ENCODE peak calls at places on chromosomes 13 and 19, in seven cellular contexts. One of them, this sample, is unnamed.
A peak's percentile ranks its signal among the peaks of the same experiment; 100 is the strongest.

GRCh38 chr13:24074687-24075086 is 85.8 kb upstream of the SPATA13 start:
- DNase-seq in endothelial cell: no peak
- DNase-seq in COR-L47: no peak
- DNase-seq in activated naive CD4-positive, alpha-beta T cell treated with anti-CD3 and anti-CD28 coated beads, Interleukin-2, amount 10 ng/mL, durations not matched to agents 7 days and 5 days: no peak
- DNase-seq in NCI-H2029 treated with DMSO at 0.1 percent for 48 hours: no peak
- DNase-seq in activated naive CD8-positive, alpha-beta T cell treated with anti-CD3 and anti-CD28 coated beads, Interleukin-2, amount 50 U/mL, for 16 hours: no peak
- DNase-seq in NCI-H1105: no peak
- DNase-seq in this sample: no peak

GRCh38 chr13:113034451-113035208 is 65.6 kb downstream of the MCF2L start:
- DNase-seq in endothelial cell: peak; percentile 62
- DNase-seq in COR-L47: peak; percentile 38
- DNase-seq in activated naive CD4-positive, alpha-beta T cell treated with anti-CD3 and anti-CD28 coated beads, Interleukin-2, amount 10 ng/mL, durations not matched to agents 7 days and 5 days: no peak
- DNase-seq in NCI-H2029 treated with DMSO at 0.1 percent for 48 hours: no peak
- DNase-seq in activated naive CD8-positive, alpha-beta T cell treated with anti-CD3 and anti-CD28 coated beads, Interleukin-2, amount 50 U/mL, for 16 hours: no peak
- DNase-seq in NCI-H1105: peak; percentile 13
- DNase-seq in this sample: no peak

GRCh38 chr19:57888494-57889231 is at the start of gene ZNF814:
- DNase-seq in endothelial cell: peak; percentile 84
- DNase-seq in COR-L47: peak; percentile 81
- DNase-seq in activated naive CD4-positive, alpha-beta T cell treated with anti-CD3 and anti-CD28 coated beads, Interleukin-2, amount 10 ng/mL, durations not matched to agents 7 days and 5 days: peak; percentile 91
- DNase-seq in NCI-H2029 treated with DMSO at 0.1 percent for 48 hours: peak; percentile 83
- DNase-seq in activated naive CD8-positive, alpha-beta T cell treated with anti-CD3 and anti-CD28 coated beads, Interleukin-2, amount 50 U/mL, for 16 hours: peak; percentile 68
- DNase-seq in NCI-H1105: peak; percentile 55
- DNase-seq in this sample: no peak

GRCh38 chr13:76223565-76223964 is 587.4 kb downstream of the LMO7 start:
- DNase-seq in endothelial cell: no peak
- DNase-seq in COR-L47: no peak
- DNase-seq in activated naive CD4-positive, alpha-beta T cell treated with anti-CD3 and anti-CD28 coated beads, Interleukin-2, amount 10 ng/mL, durations not matched to agents 7 days and 5 days: no peak
- DNase-seq in NCI-H2029 treated with DMSO at 0.1 percent for 48 hours: no peak
- DNase-seq in activated naive CD8-positive, alpha-beta T cell treated with anti-CD3 and anti-CD28 coated beads, Interleukin-2, amount 50 U/mL, for 16 hours: no peak
- DNase-seq in NCI-H1105: no peak
- DNase-seq in this sample: no peak

GRCh38 chr19:5536337-5536894 is 31.3 kb downstream of the TINCR start:
- DNase-seq in endothelial cell: peak; percentile 68
- DNase-seq in COR-L47: peak; percentile 94
- DNase-seq in activated naive CD4-positive, alpha-beta T cell treated with anti-CD3 and anti-CD28 coated beads, Interleukin-2, amount 10 ng/mL, durations not matched to agents 7 days and 5 days: no peak
- DNase-seq in NCI-H2029 treated with DMSO at 0.1 percent for 48 hours: no peak
- DNase-seq in activated naive CD8-positive, alpha-beta T cell treated with anti-CD3 and anti-CD28 coated beads, Interleukin-2, amount 50 U/mL, for 16 hours: no peak
- DNase-seq in NCI-H1105: peak; percentile 46
- DNase-seq in this sample: peak; percentile 86

GRCh38 chr19:39154626-39155100 is 29.1 kb downstream of the PAK4 start:
- DNase-seq in endothelial cell: no peak
- DNase-seq in COR-L47: no peak
- DNase-seq in activated naive CD4-positive, alpha-beta T cell treated with anti-CD3 and anti-CD28 coated beads, Interleukin-2, amount 10 ng/mL, durations not matched to agents 7 days and 5 days: no peak
- DNase-seq in NCI-H2029 treated with DMSO at 0.1 percent for 48 hours: no peak
- DNase-seq in activated naive CD8-positive, alpha-beta T cell treated with anti-CD3 and anti-CD28 coated beads, Interleukin-2, amount 50 U/mL, for 16 hours: no peak
- DNase-seq in NCI-H1105: no peak
- DNase-seq in this sample: no peak

GRCh38 chr19:48635263-48635965 is 1.8 kb downstream of the DBP start:
- DNase-seq in endothelial cell: peak; percentile 67
- DNase-seq in COR-L47: peak; percentile 57
- DNase-seq in activated naive CD4-positive, alpha-beta T cell treated with anti-CD3 and anti-CD28 coated beads, Interleukin-2, amount 10 ng/mL, durations not matched to agents 7 days and 5 days: peak; percentile 82
- DNase-seq in NCI-H2029 treated with DMSO at 0.1 percent for 48 hours: no peak
- DNase-seq in activated naive CD8-positive, alpha-beta T cell treated with anti-CD3 and anti-CD28 coated beads, Interleukin-2, amount 50 U/mL, for 16 hours: no peak
- DNase-seq in NCI-H1105: peak; percentile 56
- DNase-seq in this sample: peak; percentile 23

GRCh38 chr13:71515639-71516038 is 351.4 kb downstream of the DACH1 start:
- DNase-seq in endothelial cell: no peak
- DNase-seq in COR-L47: no peak
- DNase-seq in activated naive CD4-positive, alpha-beta T cell treated with anti-CD3 and anti-CD28 coated beads, Interleukin-2, amount 10 ng/mL, durations not matched to agents 7 days and 5 days: no peak
- DNase-seq in NCI-H2029 treated with DMSO at 0.1 percent for 48 hours: no peak
- DNase-seq in activated naive CD8-positive, alpha-beta T cell treated with anti-CD3 and anti-CD28 coated beads, Interleukin-2, amount 50 U/mL, for 16 hours: no peak
- DNase-seq in NCI-H1105: no peak
- DNase-seq in this sample: peak; percentile 68

GRCh38 chr13:44142911-44143665 is 230.5 kb upstream of the SERP2 start:
- DNase-seq in endothelial cell: no peak
- DNase-seq in COR-L47: no peak
- DNase-seq in activated naive CD4-positive, alpha-beta T cell treated with anti-CD3 and anti-CD28 coated beads, Interleukin-2, amount 10 ng/mL, durations not matched to agents 7 days and 5 days: no peak
- DNase-seq in NCI-H2029 treated with DMSO at 0.1 percent for 48 hours: no peak
- DNase-seq in activated naive CD8-positive, alpha-beta T cell treated with anti-CD3 and anti-CD28 coated beads, Interleukin-2, amount 50 U/mL, for 16 hours: no peak
- DNase-seq in NCI-H1105: no peak
- DNase-seq in this sample: no peak

GRCh38 chr19:46409146-46409545 is 4.2 kb downstream of the CCDC8 start:
- DNase-seq in endothelial cell: no peak
- DNase-seq in COR-L47: no peak
- DNase-seq in activated naive CD4-positive, alpha-beta T cell treated with anti-CD3 and anti-CD28 coated beads, Interleukin-2, amount 10 ng/mL, durations not matched to agents 7 days and 5 days: no peak
- DNase-seq in NCI-H2029 treated with DMSO at 0.1 percent for 48 hours: no peak
- DNase-seq in activated naive CD8-positive, alpha-beta T cell treated with anti-CD3 and anti-CD28 coated beads, Interleukin-2, amount 50 U/mL, for 16 hours: no peak
- DNase-seq in NCI-H1105: no peak
- DNase-seq in this sample: no peak

GRCh38 chr19:47378246-47378645 is 29.1 kb downstream of the DHX34 start:
- DNase-seq in endothelial cell: no peak
- DNase-seq in COR-L47: no peak
- DNase-seq in activated naive CD4-positive, alpha-beta T cell treated with anti-CD3 and anti-CD28 coated beads, Interleukin-2, amount 10 ng/mL, durations not matched to agents 7 days and 5 days: no peak
- DNase-seq in NCI-H2029 treated with DMSO at 0.1 percent for 48 hours: no peak
- DNase-seq in activated naive CD8-positive, alpha-beta T cell treated with anti-CD3 and anti-CD28 coated beads, Interleukin-2, amount 50 U/mL, for 16 hours: no peak
- DNase-seq in NCI-H1105: no peak
- DNase-seq in this sample: no peak

GRCh38 chr19:55075366-55075998 is at the start of gene EPS8L1:
- DNase-seq in endothelial cell: no peak
- DNase-seq in COR-L47: no peak
- DNase-seq in activated naive CD4-positive, alpha-beta T cell treated with anti-CD3 and anti-CD28 coated beads, Interleukin-2, amount 10 ng/mL, durations not matched to agents 7 days and 5 days: no peak
- DNase-seq in NCI-H2029 treated with DMSO at 0.1 percent for 48 hours: no peak
- DNase-seq in activated naive CD8-positive, alpha-beta T cell treated with anti-CD3 and anti-CD28 coated beads, Interleukin-2, amount 50 U/mL, for 16 hours: no peak
- DNase-seq in NCI-H1105: no peak
- DNase-seq in this sample: no peak

GRCh38 chr19:16886305-16886880 is 2.4 kb upstream of the F2RL3 start:
- DNase-seq in endothelial cell: no peak
- DNase-seq in COR-L47: no peak
- DNase-seq in activated naive CD4-positive, alpha-beta T cell treated with anti-CD3 and anti-CD28 coated beads, Interleukin-2, amount 10 ng/mL, durations not matched to agents 7 days and 5 days: no peak
- DNase-seq in NCI-H2029 treated with DMSO at 0.1 percent for 48 hours: no peak
- DNase-seq in activated naive CD8-positive, alpha-beta T cell treated with anti-CD3 and anti-CD28 coated beads, Interleukin-2, amount 50 U/mL, for 16 hours: no peak
- DNase-seq in NCI-H1105: no peak
- DNase-seq in this sample: no peak

GRCh38 chr19:39347332-39348227 is 5.4 kb downstream of the SAMD4B start:
- DNase-seq in endothelial cell: no peak
- DNase-seq in COR-L47: no peak
- DNase-seq in activated naive CD4-positive, alpha-beta T cell treated with anti-CD3 and anti-CD28 coated beads, Interleukin-2, amount 10 ng/mL, durations not matched to agents 7 days and 5 days: no peak
- DNase-seq in NCI-H2029 treated with DMSO at 0.1 percent for 48 hours: no peak
- DNase-seq in activated naive CD8-positive, alpha-beta T cell treated with anti-CD3 and anti-CD28 coated beads, Interleukin-2, amount 50 U/mL, for 16 hours: no peak
- DNase-seq in NCI-H1105: no peak
- DNase-seq in this sample: no peak

GRCh38 chr19:33402421-33403220 is 29.1 kb downstream of the CEBPG start:
- DNase-seq in endothelial cell: no peak
- DNase-seq in COR-L47: no peak
- DNase-seq in activated naive CD4-positive, alpha-beta T cell treated with anti-CD3 and anti-CD28 coated beads, Interleukin-2, amount 10 ng/mL, durations not matched to agents 7 days and 5 days: no peak
- DNase-seq in NCI-H2029 treated with DMSO at 0.1 percent for 48 hours: no peak
- DNase-seq in activated naive CD8-positive, alpha-beta T cell treated with anti-CD3 and anti-CD28 coated beads, Interleukin-2, amount 50 U/mL, for 16 hours: no peak
- DNase-seq in NCI-H1105: no peak
- DNase-seq in this sample: no peak

GRCh38 chr19:36340786-36341386 is 38.1 kb downstream of the ZFP14 start:
- DNase-seq in endothelial cell: no peak
- DNase-seq in COR-L47: no peak
- DNase-seq in activated naive CD4-positive, alpha-beta T cell treated with anti-CD3 and anti-CD28 coated beads, Interleukin-2, amount 10 ng/mL, durations not matched to agents 7 days and 5 days: no peak
- DNase-seq in NCI-H2029 treated with DMSO at 0.1 percent for 48 hours: no peak
- DNase-seq in activated naive CD8-positive, alpha-beta T cell treated with anti-CD3 and anti-CD28 coated beads, Interleukin-2, amount 50 U/mL, for 16 hours: no peak
- DNase-seq in NCI-H1105: no peak
- DNase-seq in this sample: no peak

GRCh38 chr13:46759861-46760260 is 37.1 kb downstream of the ESD start:
- DNase-seq in endothelial cell: no peak
- DNase-seq in COR-L47: no peak
- DNase-seq in activated naive CD4-positive, alpha-beta T cell treated with anti-CD3 and anti-CD28 coated beads, Interleukin-2, amount 10 ng/mL, durations not matched to agents 7 days and 5 days: no peak
- DNase-seq in NCI-H2029 treated with DMSO at 0.1 percent for 48 hours: no peak
- DNase-seq in activated naive CD8-positive, alpha-beta T cell treated with anti-CD3 and anti-CD28 coated beads, Interleukin-2, amount 50 U/mL, for 16 hours: no peak
- DNase-seq in NCI-H1105: no peak
- DNase-seq in this sample: no peak

GRCh38 chr19:20964798-20965197 is 41.7 kb downstream of the ZNF85 start:
- DNase-seq in endothelial cell: no peak
- DNase-seq in COR-L47: peak; percentile 1
- DNase-seq in activated naive CD4-positive, alpha-beta T cell treated with anti-CD3 and anti-CD28 coated beads, Interleukin-2, amount 10 ng/mL, durations not matched to agents 7 days and 5 days: no peak
- DNase-seq in NCI-H2029 treated with DMSO at 0.1 percent for 48 hours: peak; percentile 35
- DNase-seq in activated naive CD8-positive, alpha-beta T cell treated with anti-CD3 and anti-CD28 coated beads, Interleukin-2, amount 50 U/mL, for 16 hours: no peak
- DNase-seq in NCI-H1105: no peak
- DNase-seq in this sample: no peak

GRCh38 chr19:39828634-39829032 is 5.3 kb downstream of the DYRK1B start:
- DNase-seq in endothelial cell: no peak
- DNase-seq in COR-L47: no peak
- DNase-seq in activated naive CD4-positive, alpha-beta T cell treated with anti-CD3 and anti-CD28 coated beads, Interleukin-2, amount 10 ng/mL, durations not matched to agents 7 days and 5 days: no peak
- DNase-seq in NCI-H2029 treated with DMSO at 0.1 percent for 48 hours: no peak
- DNase-seq in activated naive CD8-positive, alpha-beta T cell treated with anti-CD3 and anti-CD28 coated beads, Interleukin-2, amount 50 U/mL, for 16 hours: no peak
- DNase-seq in NCI-H1105: no peak
- DNase-seq in this sample: no peak

GRCh38 chr19:46733693-46734240 is 12.1 kb upstream of the FKRP start:
- DNase-seq in endothelial cell: no peak
- DNase-seq in COR-L47: no peak
- DNase-seq in activated naive CD4-positive, alpha-beta T cell treated with anti-CD3 and anti-CD28 coated beads, Interleukin-2, amount 10 ng/mL, durations not matched to agents 7 days and 5 days: no peak
- DNase-seq in NCI-H2029 treated with DMSO at 0.1 percent for 48 hours: no peak
- DNase-seq in activated naive CD8-positive, alpha-beta T cell treated with anti-CD3 and anti-CD28 coated beads, Interleukin-2, amount 50 U/mL, for 16 hours: no peak
- DNase-seq in NCI-H1105: no peak
- DNase-seq in this sample: no peak

GRCh38 chr19:9836021-9836420 is 903 bp downstream of the PIN1 start:
- DNase-seq in endothelial cell: no peak
- DNase-seq in COR-L47: peak; percentile 28
- DNase-seq in activated naive CD4-positive, alpha-beta T cell treated with anti-CD3 and anti-CD28 coated beads, Interleukin-2, amount 10 ng/mL, durations not matched to agents 7 days and 5 days: no peak
- DNase-seq in NCI-H2029 treated with DMSO at 0.1 percent for 48 hours: no peak
- DNase-seq in activated naive CD8-positive, alpha-beta T cell treated with anti-CD3 and anti-CD28 coated beads, Interleukin-2, amount 50 U/mL, for 16 hours: no peak
- DNase-seq in NCI-H1105: no peak
- DNase-seq in this sample: no peak

GRCh38 chr19:42285546-42285945 is 16.4 kb upstream of the PRR19 start:
- DNase-seq in endothelial cell: no peak
- DNase-seq in COR-L47: no peak
- DNase-seq in activated naive CD4-positive, alpha-beta T cell treated with anti-CD3 and anti-CD28 coated beads, Interleukin-2, amount 10 ng/mL, durations not matched to agents 7 days and 5 days: no peak
- DNase-seq in NCI-H2029 treated with DMSO at 0.1 percent for 48 hours: no peak
- DNase-seq in activated naive CD8-positive, alpha-beta T cell treated with anti-CD3 and anti-CD28 coated beads, Interleukin-2, amount 50 U/mL, for 16 hours: no peak
- DNase-seq in NCI-H1105: no peak
- DNase-seq in this sample: no peak

GRCh38 chr13:25971499-25972145 is 80.2 kb downstream of the SHISA2 start:
- DNase-seq in endothelial cell: no peak
- DNase-seq in COR-L47: no peak
- DNase-seq in activated naive CD4-positive, alpha-beta T cell treated with anti-CD3 and anti-CD28 coated beads, Interleukin-2, amount 10 ng/mL, durations not matched to agents 7 days and 5 days: peak; percentile 67
- DNase-seq in NCI-H2029 treated with DMSO at 0.1 percent for 48 hours: peak; percentile 14
- DNase-seq in activated naive CD8-positive, alpha-beta T cell treated with anti-CD3 and anti-CD28 coated beads, Interleukin-2, amount 50 U/mL, for 16 hours: no peak
- DNase-seq in NCI-H1105: no peak
- DNase-seq in this sample: no peak

GRCh38 chr19:30309983-30310805 is 62.0 kb upstream of the ZNF536 start:
- DNase-seq in endothelial cell: no peak
- DNase-seq in COR-L47: no peak
- DNase-seq in activated naive CD4-positive, alpha-beta T cell treated with anti-CD3 and anti-CD28 coated beads, Interleukin-2, amount 10 ng/mL, durations not matched to agents 7 days and 5 days: no peak
- DNase-seq in NCI-H2029 treated with DMSO at 0.1 percent for 48 hours: no peak
- DNase-seq in activated naive CD8-positive, alpha-beta T cell treated with anti-CD3 and anti-CD28 coated beads, Interleukin-2, amount 50 U/mL, for 16 hours: no peak
- DNase-seq in NCI-H1105: no peak
- DNase-seq in this sample: no peak